ENCODE peak calls at places on chromosomes 16 and 17, in five cellular contexts. One of them, this sample, is unnamed.

GRCh38 chr16:19872179-19872863 is 12.3 kb downstream of the GPRC5B start:
- DNase-seq in thoracic aorta: no peak
- DNase-seq in stomach: no peak
- DNase-seq in adrenal gland: no peak
- DNase-seq in small intestine: no peak
- DNase-seq in this sample: no peak

GRCh38 chr17:20191066-20191465 is 181.9 kb downstream of the SPECC1 start:
- DNase-seq in thoracic aorta: no peak
- DNase-seq in stomach: no peak
- DNase-seq in adrenal gland: no peak
- DNase-seq in small intestine: no peak
- DNase-seq in this sample: no peak

GRCh38 chr17:81338301-81339179 is 43.4 kb upstream of the SLC38A10 start:
- DNase-seq in thoracic aorta: no peak
- DNase-seq in stomach: no peak
- DNase-seq in adrenal gland: peak
- DNase-seq in small intestine: no peak
- DNase-seq in this sample: no peak

GRCh38 chr16:65125871-65126270 is 4.0 kb upstream of the CDH11 start:
- DNase-seq in thoracic aorta: no peak
- DNase-seq in stomach: no peak
- DNase-seq in adrenal gland: no peak
- DNase-seq in small intestine: no peak
- DNase-seq in this sample: no peak

GRCh38 chr17:15273141-15273793 is 8.1 kb upstream of the PMP22 start:
- DNase-seq in thoracic aorta: no peak
- DNase-seq in stomach: no peak
- DNase-seq in adrenal gland: no peak
- DNase-seq in small intestine: no peak
- DNase-seq in this sample: no peak

GRCh38 chr16:19116711-19117449 is 3.1 kb downstream of the ITPRIPL2 start:
- DNase-seq in thoracic aorta: no peak
- DNase-seq in stomach: no peak
- DNase-seq in adrenal gland: no peak
- DNase-seq in small intestine: no peak
- DNase-seq in this sample: no peak

GRCh38 chr16:89357460-89357859 is 132.9 kb downstream of the ANKRD11 start:
- DNase-seq in thoracic aorta: no peak
- DNase-seq in stomach: no peak
- DNase-seq in adrenal gland: peak
- DNase-seq in small intestine: peak
- DNase-seq in this sample: no peak

GRCh38 chr17:8408371-8408770 is 10.7 kb upstream of the RNF222 start:
- DNase-seq in thoracic aorta: no peak
- DNase-seq in stomach: peak
- DNase-seq in adrenal gland: no peak
- DNase-seq in small intestine: peak
- DNase-seq in this sample: peak

GRCh38 chr17:6402258-6402657 is 32.7 kb downstream of the AIPL1 start:
- DNase-seq in thoracic aorta: no peak
- DNase-seq in stomach: no peak
- DNase-seq in adrenal gland: no peak
- DNase-seq in small intestine: no peak
- DNase-seq in this sample: no peak

GRCh38 chr16:85857406-85857805 is 41.6 kb upstream of the IRF8 start:
- DNase-seq in thoracic aorta: no peak
- DNase-seq in stomach: no peak
- DNase-seq in adrenal gland: peak
- DNase-seq in small intestine: no peak
- DNase-seq in this sample: no peak

GRCh38 chr16:81494434-81494806 is 49.8 kb downstream of the CMIP start:
- DNase-seq in thoracic aorta: no peak
- DNase-seq in stomach: no peak
- DNase-seq in adrenal gland: no peak
- DNase-seq in small intestine: no peak
- DNase-seq in this sample: no peak

GRCh38 chr17:2438823-2439222 is 38.0 kb upstream of the MNT start:
- DNase-seq in thoracic aorta: no peak
- DNase-seq in stomach: no peak
- DNase-seq in adrenal gland: no peak
- DNase-seq in small intestine: no peak
- DNase-seq in this sample: no peak

GRCh38 chr16:58644765-58645487 is 15.3 kb upstream of the CNOT1 start:
- DNase-seq in thoracic aorta: no peak
- DNase-seq in stomach: no peak
- DNase-seq in adrenal gland: no peak
- DNase-seq in small intestine: no peak
- DNase-seq in this sample: no peak

GRCh38 chr17:28854457-28855382 is at the start of gene ERAL1:
- DNase-seq in thoracic aorta: peak
- DNase-seq in stomach: peak
- DNase-seq in adrenal gland: peak
- DNase-seq in small intestine: peak
- DNase-seq in this sample: peak

GRCh38 chr16:62224810-62225209 is 188.6 kb upstream of the CDH8 start:
- DNase-seq in thoracic aorta: no peak
- DNase-seq in stomach: no peak
- DNase-seq in adrenal gland: no peak
- DNase-seq in small intestine: no peak
- DNase-seq in this sample: no peak

GRCh38 chr17:77257169-77257568 is 116.4 kb downstream of the SEC14L1 start:
- DNase-seq in thoracic aorta: no peak
- DNase-seq in stomach: no peak
- DNase-seq in adrenal gland: no peak
- DNase-seq in small intestine: no peak
- DNase-seq in this sample: no peak

GRCh38 chr16:6857575-6857974 is 475.1 kb upstream of the RBFOX1 start:
- DNase-seq in thoracic aorta: no peak
- DNase-seq in stomach: no peak
- DNase-seq in adrenal gland: no peak
- DNase-seq in small intestine: no peak
- DNase-seq in this sample: no peak

GRCh38 chr16:2842340-2843000 is 12.4 kb downstream of the ZG16B start:
- DNase-seq in thoracic aorta: no peak
- DNase-seq in stomach: peak
- DNase-seq in adrenal gland: peak
- DNase-seq in small intestine: peak
- DNase-seq in this sample: no peak

GRCh38 chr17:68849673-68850260 is 105.4 kb downstream of the ABCA8 start:
- DNase-seq in thoracic aorta: no peak
- DNase-seq in stomach: no peak
- DNase-seq in adrenal gland: no peak
- DNase-seq in small intestine: no peak
- DNase-seq in this sample: no peak

DNA sequence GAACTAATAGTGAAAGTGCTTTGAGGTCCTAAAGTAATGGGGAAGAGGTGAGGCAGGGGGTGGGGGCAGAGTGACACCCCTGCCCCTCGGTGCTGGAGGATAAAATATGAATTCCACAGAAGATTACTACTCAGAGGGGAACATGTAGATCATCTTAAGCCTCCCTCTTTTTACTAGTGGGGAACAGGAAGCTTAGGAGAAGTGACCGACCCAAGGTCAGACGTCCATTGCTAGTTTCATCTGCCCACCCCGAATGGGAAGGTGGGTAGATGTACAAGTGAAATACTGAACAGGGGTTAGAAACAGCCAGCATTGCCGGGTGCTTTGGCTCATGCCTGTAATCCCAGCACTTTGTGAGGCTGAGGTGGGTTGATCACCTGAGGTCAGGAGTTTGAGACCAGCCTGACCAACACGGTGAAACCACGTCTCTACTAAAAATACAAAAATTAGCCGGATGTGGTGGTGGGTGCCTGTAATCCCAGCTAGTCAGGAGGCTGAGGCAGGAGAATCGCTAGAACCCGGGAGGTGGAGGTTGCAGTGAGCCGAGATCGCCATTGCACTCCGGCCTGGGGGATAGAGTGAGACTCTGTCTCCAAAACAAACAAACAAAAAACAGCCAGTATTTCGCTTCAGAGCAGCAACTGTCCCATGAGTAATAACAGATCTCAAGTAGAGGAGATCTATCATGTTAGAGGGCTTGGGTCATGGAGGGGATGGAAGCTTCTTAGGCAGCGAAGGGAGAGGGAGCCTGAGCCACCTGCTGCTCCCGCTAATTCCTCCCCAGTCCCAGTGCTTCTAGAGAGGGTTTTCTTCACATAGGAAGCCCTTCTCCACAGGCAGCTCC is 1.2 kb upstream of the NR1D1 start:
- DNase-seq in thoracic aorta: no peak
- DNase-seq in stomach: no peak
- DNase-seq in adrenal gland: no peak
- DNase-seq in small intestine: no peak
- DNase-seq in this sample: no peak
- H3K4me3 ChIP-seq in thoracic aorta: peak
- H3K4me3 ChIP-seq in stomach: peak
- H3K4me3 ChIP-seq in adrenal gland: no peak
- H3K4me3 ChIP-seq in small intestine: no peak
- H3K4me3 ChIP-seq in this sample: peak

GRCh38 chr17:43363926-43364285 is 34.9 kb upstream of the ARL4D start:
- DNase-seq in thoracic aorta: no peak
- DNase-seq in stomach: no peak
- DNase-seq in adrenal gland: no peak
- DNase-seq in small intestine: no peak
- DNase-seq in this sample: no peak

GRCh38 chr17:43366809-43367587 is 31.8 kb upstream of the ARL4D start:
- DNase-seq in thoracic aorta: no peak
- DNase-seq in stomach: no peak
- DNase-seq in adrenal gland: no peak
- DNase-seq in small intestine: no peak
- DNase-seq in this sample: no peak

GRCh38 chr17:43367588-43368242 is 31.1 kb upstream of the ARL4D start:
- DNase-seq in thoracic aorta: no peak
- DNase-seq in stomach: no peak
- DNase-seq in adrenal gland: no peak
- DNase-seq in small intestine: no peak
- DNase-seq in this sample: peak

GRCh38 chr17:43363181-43363925 is 35.4 kb upstream of the ARL4D start:
- DNase-seq in thoracic aorta: no peak
- DNase-seq in stomach: no peak
- DNase-seq in adrenal gland: no peak
- DNase-seq in small intestine: no peak
- DNase-seq in this sample: no peak

DNA sequence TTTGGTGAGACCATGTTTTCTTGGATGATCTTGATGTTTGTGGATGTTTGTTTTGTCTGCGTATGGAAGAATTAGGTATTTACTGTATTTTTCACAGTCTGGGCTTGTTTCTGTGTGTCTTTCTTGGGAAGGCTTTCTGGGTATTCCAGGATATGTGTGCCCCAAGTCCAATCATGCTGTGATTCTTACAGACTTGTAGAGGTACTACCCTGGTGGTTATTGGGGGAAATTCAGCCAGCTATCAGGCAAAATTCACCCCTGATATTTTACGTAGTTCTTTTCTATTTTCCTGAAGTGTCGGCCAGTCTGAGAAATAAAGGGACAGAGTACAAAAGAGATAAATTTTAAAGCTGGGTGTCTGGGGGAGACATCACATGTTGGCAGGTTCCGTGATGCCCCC is 33.4 kb upstream of the ARL4D start:
- DNase-seq in thoracic aorta: no peak
- DNase-seq in stomach: no peak
- DNase-seq in adrenal gland: no peak
- DNase-seq in small intestine: no peak
- DNase-seq in this sample: no peak
- H3K4me3 ChIP-seq in thoracic aorta: no peak
- H3K4me3 ChIP-seq in stomach: no peak
- H3K4me3 ChIP-seq in adrenal gland: no peak
- H3K4me3 ChIP-seq in small intestine: no peak
- H3K4me3 ChIP-seq in this sample: no peak

GRCh38 chr16:24052466-24053324 is 203.4 kb upstream of the CACNG3 start:
- DNase-seq in thoracic aorta: no peak
- DNase-seq in stomach: no peak
- DNase-seq in adrenal gland: no peak
- DNase-seq in small intestine: no peak
- DNase-seq in this sample: no peak
- H3K4me3 ChIP-seq in thoracic aorta: no peak
- H3K4me3 ChIP-seq in stomach: no peak
- H3K4me3 ChIP-seq in adrenal gland: no peak
- H3K4me3 ChIP-seq in small intestine: no peak
- H3K4me3 ChIP-seq in this sample: no peak

GRCh38 chr17:44352922-44353655 is 8.0 kb downstream of the GRN start:
- DNase-seq in thoracic aorta: no peak
- DNase-seq in stomach: no peak
- DNase-seq in adrenal gland: no peak
- DNase-seq in small intestine: no peak
- DNase-seq in this sample: no peak
- H3K4me3 ChIP-seq in thoracic aorta: peak
- H3K4me3 ChIP-seq in stomach: peak
- H3K4me3 ChIP-seq in adrenal gland: no peak
- H3K4me3 ChIP-seq in small intestine: no peak
- H3K4me3 ChIP-seq in this sample: no peak

GRCh38 chr17:3559270-3559645 is 1.6 kb upstream of the TRPV3 start:
- DNase-seq in thoracic aorta: no peak
- DNase-seq in stomach: no peak
- DNase-seq in adrenal gland: no peak
- DNase-seq in small intestine: no peak
- DNase-seq in this sample: no peak
- H3K4me3 ChIP-seq in thoracic aorta: no peak
- H3K4me3 ChIP-seq in stomach: no peak
- H3K4me3 ChIP-seq in adrenal gland: no peak
- H3K4me3 ChIP-seq in small intestine: no peak
- H3K4me3 ChIP-seq in this sample: peak

GRCh38 chr17:38451840-38452529 is 23.7 kb downstream of the ARHGAP23 start:
- DNase-seq in thoracic aorta: no peak
- DNase-seq in stomach: no peak
- DNase-seq in adrenal gland: no peak
- DNase-seq in small intestine: no peak
- DNase-seq in this sample: no peak

GRCh38 chr17:38449364-38449763 is 21.1 kb downstream of the ARHGAP23 start:
- DNase-seq in thoracic aorta: no peak
- DNase-seq in stomach: no peak
- DNase-seq in adrenal gland: no peak
- DNase-seq in small intestine: no peak
- DNase-seq in this sample: peak

GRCh38 chr17:38451030-38451839 is 23.0 kb downstream of the ARHGAP23 start:
- DNase-seq in thoracic aorta: no peak
- DNase-seq in stomach: no peak
- DNase-seq in adrenal gland: no peak
- DNase-seq in small intestine: no peak
- DNase-seq in this sample: peak

GRCh38 chr17:38452719-38453118 is 24.5 kb downstream of the ARHGAP23 start:
- DNase-seq in thoracic aorta: no peak
- DNase-seq in stomach: no peak
- DNase-seq in adrenal gland: no peak
- DNase-seq in small intestine: no peak
- DNase-seq in this sample: no peak

DNA sequence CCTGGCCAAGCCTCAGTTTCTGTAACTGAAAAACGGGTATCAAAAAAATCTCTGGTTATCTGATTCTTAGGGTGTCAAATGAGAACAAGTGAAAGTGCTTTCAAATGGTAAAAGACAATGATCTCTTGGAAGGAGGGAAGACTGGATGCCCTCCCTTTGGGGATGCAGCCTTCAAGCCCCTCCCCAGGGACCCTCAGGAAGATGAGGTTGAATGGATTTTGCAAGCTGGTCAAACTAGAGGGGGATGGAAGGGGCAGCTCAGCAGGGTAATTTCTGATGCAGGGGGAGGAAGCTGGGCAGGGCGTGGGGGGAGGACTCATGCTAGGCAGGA is 22.4 kb downstream of the ARHGAP23 start:
- DNase-seq in thoracic aorta: no peak
- DNase-seq in stomach: no peak
- DNase-seq in adrenal gland: no peak
- DNase-seq in small intestine: no peak
- DNase-seq in this sample: no peak
- H3K4me3 ChIP-seq in thoracic aorta: no peak
- H3K4me3 ChIP-seq in stomach: no peak
- H3K4me3 ChIP-seq in adrenal gland: no peak
- H3K4me3 ChIP-seq in small intestine: no peak
- H3K4me3 ChIP-seq in this sample: no peak

This sample was measured in HepG2.